ENCODE peak calls at places on chromosomes 7 and 10, in five cellular contexts. E is H1, B is A549, A is HepG2, W is K562. R is an unnamed sample.
A peak's percentile ranks its signal among the peaks of the same experiment; 100 is the strongest.

GRCh38 chr7:157502701-157503111 is 165.9 kb downstream of the DNAJB6 start:
- DNase-seq in E (peak; percentile 33), B (no peak), A (no peak), W (no peak), R (peak; percentile 86)

GRCh38 chr10:14093735-14094484 is 236.8 kb downstream of the FRMD4A start:
- DNase-seq in E (peak; percentile 65), B (peak; percentile 5), A (no peak), W (no peak), R (peak; percentile 68)

GRCh38 chr7:120229094-120229493 is 43.9 kb upstream of the KCND2 start:
- DNase-seq in E (no peak), B (no peak), A (no peak), W (no peak), R (no peak)

GRCh38 chr7:80942261-80943041 is 23.6 kb upstream of the SEMA3C start:
- DNase-seq in E (no peak), B (peak; percentile 99), A (peak; percentile 61), W (no peak), R (peak; percentile 92)

GRCh38 chr10:15439381-15439837 is 68.3 kb upstream of the FAM171A1 start:
- DNase-seq in E (no peak), B (peak; percentile 23), A (peak; percentile 14), W (peak; percentile 32), R (peak; percentile 62)

GRCh38 chr10:22737587-22737986 is 23.2 kb upstream of the PIP4K2A start:
- DNase-seq in E (no peak), B (no peak), A (no peak), W (peak; percentile 41), R (peak; percentile 8)

GRCh38 chr7:73521636-73522080 is 435 bp downstream of the BAZ1B start:
- DNase-seq in E (peak; percentile 75), B (no peak), A (peak; percentile 13), W (peak; percentile 92), R (no peak)

GRCh38 chr10:36888925-36889573 is 236.3 kb upstream of the ANKRD30A start:
- DNase-seq in E (peak; percentile 73), B (peak; percentile 82), A (peak; percentile 89), W (peak; percentile 20), R (peak; percentile 13)

GRCh38 chr10:12417341-12417740 is 68.0 kb downstream of the CAMK1D start:
- DNase-seq in E (no peak), B (no peak), A (no peak), W (no peak), R (no peak)

GRCh38 chr10:77969029-77969635 is 42.6 kb upstream of the DLG5 start:
- DNase-seq in E (no peak), B (no peak), A (no peak), W (no peak), R (no peak)

GRCh38 chr10:77810446-77811335 is 115.9 kb downstream of the DLG5 start:
- DNase-seq in E (no peak), B (no peak), A (no peak), W (no peak), R (no peak)

GRCh38 chr10:72134785-72135765 is 46.7 kb upstream of the SPOCK2 start:
- DNase-seq in E (no peak), B (no peak), A (no peak), W (no peak), R (no peak)

GRCh38 chr10:115801987-115802386 is 471.0 kb downstream of the GFRA1 start:
- DNase-seq in E (no peak), B (no peak), A (no peak), W (no peak), R (peak; percentile 35)

GRCh38 chr10:49106451-49106850 is 8.9 kb downstream of the VSTM4 start:
- DNase-seq in E (no peak), B (no peak), A (no peak), W (no peak), R (no peak)

GRCh38 chr10:77873558-77874380 is 52.8 kb downstream of the DLG5 start:
- DNase-seq in E (no peak), B (peak; percentile 25), A (peak; percentile 70), W (no peak), R (peak; percentile 58)

GRCh38 chr10:33193057-33193866 is 141.2 kb downstream of the NRP1 start:
- DNase-seq in E (peak; percentile 70), B (peak; percentile 93), A (peak; percentile 80), W (peak; percentile 56), R (peak; percentile 86)

GRCh38 chr10:92108120-92108519 is 182.8 kb downstream of the CPEB3 start:
- DNase-seq in E (no peak), B (no peak), A (no peak), W (no peak), R (no peak)
- H3K4me1 ChIP-seq in E (no peaks in the 10 kb centered on the region), B (peaks cover 5% of the 10 kb centered on the region), A (peaks cover 67% of the 10 kb centered on the region), W (no peaks in the 10 kb centered on the region), R (no peaks in the 10 kb centered on the region)

GRCh38 chr7:71780282-71780681 is 631.9 kb downstream of the CALN1 start:
- DNase-seq in E (no peak), B (no peak), A (no peak), W (no peak), R (no peak)
- TF ChIP-seq JUN in E (no peak), B (no peak), A (no peak), W (no peak), R (no peak)

DNA sequence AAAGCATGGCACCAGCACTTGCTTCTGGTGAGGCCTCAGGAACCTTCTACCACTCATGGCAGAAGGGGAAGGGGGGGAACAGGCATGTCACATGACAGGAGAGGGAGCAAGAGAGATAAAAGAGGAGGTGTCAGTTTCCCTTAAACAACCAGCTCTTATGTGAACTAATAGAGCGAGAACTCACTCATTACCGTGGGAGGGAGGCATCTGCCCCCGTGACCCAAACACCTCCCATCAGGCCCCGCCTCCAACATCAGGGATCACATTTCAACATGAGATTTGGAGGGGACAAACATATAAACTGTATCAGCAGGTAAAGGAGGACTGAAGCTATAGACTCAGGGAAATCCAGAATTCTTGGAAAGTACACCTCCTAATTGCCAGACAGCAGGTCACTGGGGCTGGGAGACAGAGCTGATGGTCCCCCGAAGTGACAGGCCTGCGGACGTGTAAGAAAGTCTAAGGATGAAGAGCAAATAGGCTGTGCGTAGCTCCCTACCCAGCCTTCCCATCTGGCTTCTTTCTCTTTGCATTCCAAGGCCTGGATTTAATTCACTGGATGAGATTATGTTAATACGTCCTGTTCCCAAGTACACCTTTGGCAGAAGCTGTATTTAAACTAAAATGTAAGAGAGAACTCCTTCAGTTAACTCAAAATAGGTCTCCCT is 186.7 kb upstream of the LYZL2 start:
- DNase-seq in E (no peak), B (no peak), A (no peak), W (no peak), R (no peak)
- H3K4me1 ChIP-seq in E (no peaks in the 10 kb centered on the region), B (no peaks in the 10 kb centered on the region), A (no peaks in the 10 kb centered on the region), W (peaks cover 17% of the 10 kb centered on the region), R (peaks cover 85% of the 10 kb centered on the region)

GRCh38 chr10:11009471-11010308 is 8.0 kb upstream of the CELF2 start:
- DNase-seq in E (no peak), B (no peak), A (no peak), W (no peak), R (no peak)
- TF ChIP-seq JUN in E (no peak), B (no peak), A (no peak), W (no peak), R (no peak)

DNA sequence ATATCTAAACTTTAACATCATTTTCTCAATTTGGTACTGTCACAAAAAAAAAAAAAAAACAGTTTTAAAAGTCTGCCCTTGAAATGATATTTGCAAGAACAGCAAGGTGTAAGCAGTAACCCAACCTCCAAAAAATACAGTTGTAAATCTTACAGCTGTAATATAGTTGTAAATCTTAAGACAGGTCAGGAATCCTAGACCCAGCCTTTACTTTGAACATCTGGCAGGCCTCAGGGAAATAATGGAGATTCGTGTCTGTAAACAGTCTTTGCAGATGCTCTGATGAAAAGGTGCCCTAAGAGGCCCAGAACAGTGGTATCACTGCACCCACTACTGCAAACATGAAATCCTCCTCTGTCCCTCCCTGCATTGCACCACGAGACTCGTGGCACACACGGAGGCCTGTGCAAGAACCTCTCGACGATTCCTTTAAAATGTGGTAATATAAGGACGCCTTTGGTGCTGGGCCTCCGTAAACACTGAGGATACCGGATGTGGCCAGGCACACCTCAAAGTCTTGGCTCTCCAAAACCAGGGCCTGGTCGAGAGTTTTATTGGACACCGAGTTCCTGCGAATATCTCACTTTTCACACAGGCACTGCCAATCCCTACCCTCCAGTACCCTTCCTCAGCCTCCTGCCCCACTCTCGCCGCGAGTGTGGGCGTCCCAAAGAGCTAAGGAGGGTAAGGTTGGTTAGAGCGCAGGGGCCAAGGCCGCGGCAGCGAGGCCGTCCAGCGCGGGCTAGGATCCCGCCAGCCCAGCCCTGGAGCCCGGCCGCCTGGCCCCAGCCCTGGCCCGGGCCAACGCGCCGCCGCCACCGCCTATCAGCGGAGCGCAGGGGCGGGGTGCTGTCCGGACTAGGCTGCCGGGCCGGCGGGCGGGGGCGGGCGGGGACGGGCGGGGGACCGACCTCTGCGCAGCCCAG is 475 bp upstream of the REEP3 start:
- DNase-seq in E (peak; percentile 74), B (peak; percentile 81), A (peak; percentile 51), W (peak; percentile 92), R (peak; percentile 56)
- H3K4me1 ChIP-seq in E (peaks cover 2% of the 10 kb centered on the region), B (peaks cover 25% of the 10 kb centered on the region), A (peaks cover 83% of the 10 kb centered on the region), W (peaks cover 16% of the 10 kb centered on the region), R (peaks cover 13% of the 10 kb centered on the region)

GRCh38 chr7:25240340-25240739 is 12.1 kb upstream of the NPVF start:
- DNase-seq in E (no peak), B (no peak), A (no peak), W (no peak), R (no peak)
- TF ChIP-seq JUN in E (no peak), B (no peak), A (no peak), W (no peak), R (no peak)

DNA sequence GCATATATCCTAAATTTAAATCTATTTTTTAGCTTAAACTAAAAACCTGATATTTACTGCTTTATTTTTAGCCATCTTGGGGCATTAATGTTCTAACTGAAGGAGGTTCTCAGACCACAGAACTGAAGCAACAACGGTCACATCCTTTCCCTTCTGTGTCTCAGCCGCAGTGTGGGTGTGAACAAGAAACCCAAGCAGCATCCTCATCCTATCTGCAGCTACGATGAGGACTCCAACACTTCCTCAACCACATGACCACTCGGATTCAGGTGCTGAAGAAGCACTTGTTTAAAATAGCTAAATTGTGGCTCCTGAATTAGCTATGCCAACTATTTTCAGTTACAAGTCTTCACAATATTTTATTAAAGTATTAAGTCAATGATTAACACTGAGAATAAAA is 5.3 kb downstream of the ESYT2 start:
- DNase-seq in E (no peak), B (no peak), A (no peak), W (no peak), R (no peak)
- H3K4me1 ChIP-seq in E (peaks cover 5% of the 10 kb centered on the region), B (peaks cover 62% of the 10 kb centered on the region), A (peaks cover 66% of the 10 kb centered on the region), W (peaks cover 24% of the 10 kb centered on the region), R (peaks cover 35% of the 10 kb centered on the region)

GRCh38 chr7:7795203-7795602 is 76.8 kb upstream of the RPA3 start:
- DNase-seq in E (no peak), B (no peak), A (no peak), W (no peak), R (no peak)
- TF ChIP-seq JUN in E (no peak), B (no peak), A (no peak), W (no peak), R (no peak)

R was measured in endothelial cell of umbilical vein.